ENCODE peak calls at places on chromosomes 6 and 20, in four cellular contexts. I, C, A and T are unnamed samples.

GRCh38 chr6:166558156-166559025 is 28.1 kb downstream of the RAMACL start:
- DNase-seq in A (no peak), C (no peak), I (no peak), T (no peak)

GRCh38 chr20:25570148-25570530 is 15.2 kb downstream of the NINL start:
- DNase-seq in C (no peak), A (no peak), I (no peak), T (no peak)

GRCh38 chr6:32204268-32204715 is 11.8 kb upstream of the GPSM3 start:
- DNase-seq in A (no peak), I (no peak), C (no peak), T (no peak)

GRCh38 chr6:111711476-111711875 is 105.8 kb upstream of the TRAF3IP2 start:
- DNase-seq in C (no peak), I (no peak), A (peak; percentile 62), T (no peak)

GRCh38 chr6:98847767-98848538 is 13.6 kb downstream of the POU3F2 start:
- DNase-seq in A (no peak), I (no peak), C (peak; percentile 40), T (no peak)

GRCh38 chr20:33673115-33673410 is 1.2 kb downstream of the NECAB3 start:
- DNase-seq in I (no peak), C (no peak), A (no peak), T (no peak)

GRCh38 chr6:119742188-119742803 is 392.7 kb upstream of the MAN1A1 start:
- DNase-seq in A (peak; percentile 40), C (peak; percentile 79), I (peak; percentile 10), T (peak; percentile 49)

GRCh38 chr6:34425132-34425497 is 754 bp downstream of the RPS10 start:
- DNase-seq in C (no peak), A (no peak), I (no peak), T (no peak)

GRCh38 chr6:147735924-147736323 is 227.4 kb downstream of the SAMD5 start:
- DNase-seq in I (no peak), C (no peak), A (no peak), T (no peak)

GRCh38 chr6:34809914-34810882 is 18.3 kb downstream of the BLTP3A start:
- DNase-seq in C (no peak), I (no peak), A (no peak), T (no peak)

GRCh38 chr6:29746846-29747687 is 23.8 kb downstream of the HLA-F start:
- DNase-seq in C (no peak), I (no peak), A (no peak), T (no peak)

GRCh38 chr6:21200056-21200870 is 393.3 kb upstream of the SOX4 start:
- DNase-seq in C (no peak), I (no peak), A (no peak), T (no peak)

GRCh38 chr6:29926081-29926794 is 16.1 kb upstream of the HLA-A start:
- DNase-seq in C (peak; percentile 30), A (peak; percentile 38), I (no peak), T (no peak)

GRCh38 chr6:44219053-44219814 is 2.5 kb downstream of the MYMX start:
- DNase-seq in I (peak; percentile 54), C (peak; percentile 91), A (peak; percentile 90), T (no peak)

GRCh38 chr6:89834884-89835792 is 5.5 kb downstream of the CASP8AP2 start:
- DNase-seq in I (no peak), A (no peak), C (no peak), T (peak; percentile 16)

GRCh38 chr6:131765081-131765852 is 42.6 kb upstream of the ENPP1 start:
- DNase-seq in A (no peak), C (no peak), I (no peak), T (no peak)

GRCh38 chr6:32169211-32169610 is 4.8 kb downstream of the EGFL8 start:
- DNase-seq in C (no peak), A (no peak), I (no peak), T (no peak)

GRCh38 chr6:45479834-45480696 is 102.3 kb upstream of the SUPT3H start:
- DNase-seq in I (no peak), A (no peak), C (peak; percentile 8), T (no peak)

GRCh38 chr6:123716506-123716905 is 79.8 kb upstream of the TRDN start:
- DNase-seq in I (no peak), C (no peak), A (no peak), T (no peak)

DNA sequence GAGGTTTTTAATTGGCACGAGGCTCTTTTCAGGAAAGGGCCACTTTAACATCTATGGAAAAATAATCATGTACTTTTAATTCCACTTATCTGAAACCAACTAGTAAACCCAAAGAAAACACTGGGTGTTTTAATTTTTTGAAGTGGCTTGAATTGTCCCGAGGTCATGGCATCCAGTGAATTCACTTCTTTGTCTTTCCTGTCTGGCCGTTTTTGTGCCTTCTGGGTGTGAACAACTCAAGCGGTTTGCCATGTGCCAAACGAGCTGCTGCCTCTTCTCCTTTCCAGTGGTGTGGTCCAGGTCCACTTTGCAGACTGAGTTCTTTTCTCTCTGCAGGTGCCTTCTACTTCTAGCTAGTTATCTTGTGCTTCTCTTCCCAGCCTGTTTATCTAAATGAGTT is 117.5 kb downstream of the PLCB4 start:
- DNase-seq in C (no peak), A (no peak), I (no peak), T (no peak)
- H3K27ac ChIP-seq in C (no peak overlapping the region), A (no peak overlapping the region), I (no peak overlapping the region), T (no peak overlapping the region)

GRCh38 chr20:37314617-37315292 is 25.3 kb downstream of the MANBAL start:
- DNase-seq in C (no peak), A (no peak), I (no peak), T (no peak)
- H3K4me3 ChIP-seq in C (no peak overlapping the region), A (no peak overlapping the region), I (no peak overlapping the region), T (no peak overlapping the region)

GRCh38 chr6:160315310-160315709 is 32.9 kb upstream of the SLC22A3 start:
- DNase-seq in I (no peak), C (no peak), A (no peak), T (no peak)

GRCh38 chr6:160309718-160310117 is 38.5 kb upstream of the SLC22A3 start:
- DNase-seq in I (no peak), C (no peak), A (no peak), T (no peak)

DNA sequence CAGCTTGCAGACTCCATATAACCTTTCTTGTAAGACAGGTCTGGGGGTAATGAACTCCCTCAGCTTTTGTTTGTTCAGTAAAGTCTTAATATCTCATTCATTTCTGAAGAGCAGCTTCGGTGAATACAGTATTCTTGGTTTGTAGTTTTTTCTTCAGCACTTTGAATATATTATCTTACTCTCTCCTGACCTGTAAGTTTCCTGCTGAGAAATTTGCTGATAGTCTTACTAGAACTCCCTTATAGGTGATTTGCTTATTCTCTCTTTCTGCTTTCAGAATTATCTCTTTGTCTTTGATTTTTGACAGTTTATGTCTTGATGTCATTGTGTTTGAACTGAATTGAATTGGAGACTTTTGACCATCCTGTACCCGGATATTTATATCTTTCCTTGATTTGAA is 35.3 kb upstream of the SLC22A3 start:
- DNase-seq in A (no peak), C (no peak), I (no peak), T (no peak)
- H3K9me3 ChIP-seq in A (peaks cover 33% of the 10 kb centered on the region), C (peaks cover 8% of the 10 kb centered on the region), I (no peaks in the 10 kb centered on the region), T (peaks cover 27% of the 10 kb centered on the region)

DNA sequence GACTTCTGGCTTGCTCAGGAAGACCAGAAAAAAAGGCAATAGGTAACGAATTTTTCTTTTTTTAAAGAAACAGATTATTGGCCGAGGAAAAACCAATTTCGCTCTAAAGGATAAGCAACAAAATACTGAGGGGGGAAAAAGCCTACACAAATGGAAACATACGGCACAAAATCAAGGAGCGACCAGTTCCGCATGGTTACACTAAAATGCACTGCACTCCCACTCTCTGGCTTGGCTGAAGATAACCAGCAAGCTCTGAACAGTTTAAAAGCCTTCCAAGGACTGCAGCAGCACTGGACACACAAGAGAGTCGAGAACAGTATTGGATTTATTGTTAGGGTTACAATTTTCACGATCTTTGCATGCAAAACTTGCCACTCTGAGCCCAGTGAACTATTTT is 881 bp upstream of the MAP7 start:
- DNase-seq in C (no peak), I (peak; percentile 19), A (no peak), T (no peak)
- H3K27ac ChIP-seq in C (peak overlapping the region; percentile 80), I (peak overlapping the region; percentile 90), A (no peak overlapping the region), T (no peak overlapping the region)

DNA sequence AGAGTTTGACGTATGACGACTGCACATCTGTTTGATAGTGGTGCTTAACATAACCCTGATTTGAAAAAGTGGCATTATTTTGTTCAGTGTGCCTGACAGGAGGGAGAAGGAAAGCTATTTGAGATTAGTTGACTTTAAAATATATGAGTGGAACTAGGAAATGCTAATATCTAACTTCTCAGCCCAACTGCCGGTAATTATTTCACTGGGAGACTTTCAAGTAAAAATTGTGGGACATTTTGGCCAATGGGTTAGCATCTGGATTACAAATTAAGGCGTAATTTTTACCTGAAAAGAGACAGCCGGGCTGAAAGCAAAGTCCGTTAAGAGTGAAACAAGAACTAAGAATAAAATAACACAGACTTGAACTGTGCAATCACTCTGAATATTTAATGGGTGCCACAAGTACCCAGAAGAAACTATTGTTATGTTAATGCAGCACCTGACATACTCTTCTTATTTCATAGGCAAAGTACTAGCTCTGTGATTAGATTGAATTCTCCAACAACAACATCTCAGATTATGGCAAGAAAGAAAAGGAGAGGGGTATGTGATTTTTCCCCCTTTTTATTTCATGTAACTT is 2.0 kb downstream of the HEY2 start:
- DNase-seq in C (no peak), A (no peak), I (no peak), T (no peak)
- H3K4me3 ChIP-seq in C (no peak overlapping the region), A (peak overlapping the region; percentile 89), I (no peak overlapping the region), T (no peak overlapping the region)

DNA sequence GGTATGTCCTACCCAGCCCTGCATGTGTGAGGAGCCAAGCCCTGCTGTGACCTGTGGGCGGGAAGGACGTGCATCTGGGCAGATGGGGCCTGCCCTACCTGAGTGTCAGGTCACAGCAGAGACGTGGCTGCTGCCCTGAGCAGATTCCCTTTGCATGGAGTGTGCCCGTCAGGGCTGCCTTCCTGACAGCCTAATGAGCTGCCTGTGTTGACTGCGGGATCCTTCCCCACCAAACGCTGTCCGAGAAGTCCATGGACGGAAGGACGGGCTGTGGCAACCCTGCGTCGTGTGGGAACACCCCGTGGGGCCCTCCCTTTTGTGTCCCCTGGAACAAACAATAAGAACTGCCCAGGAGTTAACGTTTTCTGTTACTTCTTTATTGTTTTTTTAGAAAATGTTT is 343.2 kb downstream of the CDH4 start:
- DNase-seq in I (no peak), A (no peak), C (no peak), T (no peak)
- H3K9me3 ChIP-seq in I (no peaks in the 10 kb centered on the region), A (no peaks in the 10 kb centered on the region), C (no peaks in the 10 kb centered on the region), T (no peaks in the 10 kb centered on the region)

DNA sequence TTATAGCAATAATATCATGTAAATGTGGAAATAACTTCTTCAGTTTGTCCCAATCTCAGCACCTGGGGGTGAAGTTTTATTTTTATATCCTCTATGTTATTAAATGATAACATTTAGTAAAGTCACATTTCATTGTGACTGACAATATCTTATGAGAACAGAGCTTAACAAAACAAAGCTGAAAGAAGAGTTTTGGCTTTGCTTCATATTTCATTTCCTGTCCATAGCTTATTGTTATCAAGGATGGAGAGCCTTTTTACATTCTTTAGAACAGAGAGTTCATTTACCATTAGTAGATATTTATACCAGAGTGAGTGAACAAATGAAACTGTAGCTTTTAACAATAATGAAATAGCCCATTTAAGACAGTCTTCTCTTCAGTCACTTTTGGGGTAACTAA is 231.9 kb upstream of the SGK1 start:
- DNase-seq in C (no peak), I (no peak), A (no peak), T (no peak)
- H3K27ac ChIP-seq in C (no peak overlapping the region), I (no peak overlapping the region), A (peak overlapping the region; percentile 9), T (no peak overlapping the region)